ENCODE peak calls at places on chromosomes 4 and X, in eight cellular contexts. V, H, E, G, T, D, X and F are unnamed samples.

GRCh38 chr4:53908661-53909078 is 155.7 kb downstream of the CHIC2 start:
- DNase-seq in V (no peak), H (peak), E (peak), G (no peak), T (peak), D (peak), X (peak), F (peak)

GRCh38 chr4:118989098-118990080 is 100.7 kb downstream of the SYNPO2 start:
- DNase-seq in V (no peak), H (no peak), E (no peak), G (no peak), T (no peak), D (peak), X (peak), F (peak)

GRCh38 chrX:104750146-104750699 is 184.2 kb downstream of the IL1RAPL2 start:
- DNase-seq in V (no peak), H (no peak), E (no peak), G (no peak), T (no peak), D (no peak), X (no peak), F (no peak)

GRCh38 chrX:81542255-81542654 is 340.4 kb downstream of the SH3BGRL start:
- DNase-seq in V (no peak), H (no peak), E (no peak), G (no peak), T (no peak), D (no peak), X (no peak), F (no peak)

GRCh38 chr4:4293279-4293678 is 3.2 kb downstream of the ZBTB49 start:
- DNase-seq in V (no peak), H (no peak), E (no peak), G (no peak), T (no peak), D (no peak), X (no peak), F (no peak)

GRCh38 chr4:102497986-102498385 is 3.2 kb upstream of the NFKB1 start:
- DNase-seq in V (no peak), H (no peak), E (no peak), G (no peak), T (no peak), D (no peak), X (no peak), F (no peak)

GRCh38 chrX:13078739-13079444 is 34.5 kb upstream of the FAM9C start:
- DNase-seq in V (no peak), H (no peak), E (no peak), G (no peak), T (peak), D (peak), X (no peak), F (peak)

GRCh38 chr4:76458297-76458696 is 23.3 kb downstream of the SHROOM3 start:
- DNase-seq in V (no peak), H (no peak), E (no peak), G (no peak), T (no peak), D (no peak), X (no peak), F (no peak)

GRCh38 chr4:164614999-164615398 is 138.9 kb upstream of the SMIM31 start:
- DNase-seq in V (no peak), H (no peak), E (no peak), G (no peak), T (no peak), D (no peak), X (no peak), F (no peak)

GRCh38 chrX:21683910-21684309 is 25.8 kb upstream of the KLHL34 start:
- DNase-seq in V (no peak), H (no peak), E (no peak), G (no peak), T (no peak), D (no peak), X (no peak), F (no peak)

GRCh38 chrX:102712216-102712966 is at the start of gene GPRASP2:
- DNase-seq in V (peak), H (no peak), E (no peak), G (peak), T (peak), D (peak), X (no peak), F (peak)

GRCh38 chr4:102339018-102339417 is 6.3 kb downstream of the SLC39A8 start:
- DNase-seq in V (no peak), H (no peak), E (no peak), G (no peak), T (no peak), D (no peak), X (no peak), F (no peak)

GRCh38 chrX:87236836-87237235 is 280.8 kb upstream of the KLHL4 start:
- DNase-seq in V (no peak), H (no peak), E (no peak), G (no peak), T (no peak), D (no peak), X (no peak), F (no peak)

GRCh38 chr4:110505440-110505839 is 29.5 kb downstream of the ENPEP start:
- DNase-seq in V (no peak), H (no peak), E (no peak), G (no peak), T (no peak), D (no peak), X (no peak), F (no peak)

GRCh38 chr4:106305435-106306055 is 10.5 kb downstream of the TBCK start:
- DNase-seq in V (no peak), H (no peak), E (no peak), G (no peak), T (no peak), D (no peak), X (no peak), F (no peak)

GRCh38 chr4:186039697-186040096 is 29.3 kb upstream of the TLR3 start:
- DNase-seq in V (no peak), H (no peak), E (no peak), G (no peak), T (no peak), D (no peak), X (no peak), F (peak)

GRCh38 chrX:72060196-72060974 is 71.3 kb downstream of the RTL5 start:
- DNase-seq in V (peak), H (no peak), E (no peak), G (no peak), T (peak), D (peak), X (no peak), F (no peak)

GRCh38 chr4:124212835-124213640 is 499.5 kb downstream of the ANKRD50 start:
- DNase-seq in V (no peak), H (no peak), E (no peak), G (no peak), T (no peak), D (peak), X (no peak), F (peak)

GRCh38 chr4:138645289-138645688 is 370.3 kb upstream of the NOCT start:
- DNase-seq in V (no peak), H (no peak), E (no peak), G (no peak), T (no peak), D (no peak), X (no peak), F (no peak)

GRCh38 chr4:140642674-140643437 is 74.1 kb upstream of the UCP1 start:
- DNase-seq in V (no peak), H (no peak), E (no peak), G (no peak), T (peak), D (no peak), X (no peak), F (no peak)

GRCh38 chrX:24204331-24204730 is 54.8 kb downstream of the ZFX start:
- DNase-seq in V (no peak), H (no peak), E (no peak), G (no peak), T (no peak), D (no peak), X (no peak), F (no peak)

GRCh38 chrX:3518870-3519269 is 172.4 kb upstream of the MXRA5 start:
- DNase-seq in V (no peak), H (no peak), E (peak), G (no peak), T (no peak), D (no peak), X (peak), F (peak)

GRCh38 chr4:88908003-88908402 is 149.0 kb downstream of the FAM13A start:
- DNase-seq in V (no peak), H (no peak), E (no peak), G (no peak), T (no peak), D (no peak), X (no peak), F (no peak)

GRCh38 chr4:2803624-2804448 is 11.0 kb downstream of the SH3BP2 start:
- DNase-seq in V (no peak), H (no peak), E (no peak), G (no peak), T (no peak), D (peak), X (no peak), F (no peak)

GRCh38 chr4:159048166-159048886 is 54.6 kb upstream of the RAPGEF2 start:
- DNase-seq in V (no peak), H (peak), E (peak), G (no peak), T (peak), D (peak), X (peak), F (peak)

GRCh38 chrX:39886282-39886681 is 211.5 kb downstream of the BCOR start:
- DNase-seq in V (no peak), H (no peak), E (no peak), G (no peak), T (peak), D (no peak), X (no peak), F (no peak)

GRCh38 chrX:123673813-123674212 is 59.0 kb downstream of the THOC2 start:
- DNase-seq in V (no peak), H (no peak), E (no peak), G (no peak), T (no peak), D (no peak), X (no peak), F (no peak)

GRCh38 chr4:118282692-118283091 is 70.1 kb downstream of the PRSS12 start:
- DNase-seq in V (no peak), H (no peak), E (peak), G (no peak), T (no peak), D (no peak), X (no peak), F (no peak)

GRCh38 chrX:152245231-152245630 is 106.9 kb upstream of the MAGEA10 start:
- DNase-seq in V (no peak), H (no peak), E (no peak), G (no peak), T (no peak), D (no peak), X (peak), F (no peak)

GRCh38 chrX:39819921-39820849 is 277.6 kb downstream of the BCOR start:
- DNase-seq in V (no peak), H (no peak), E (no peak), G (no peak), T (no peak), D (no peak), X (no peak), F (no peak)

GRCh38 chr4:83828601-83829000 is 292.7 kb downstream of the GPAT3 start:
- DNase-seq in V (no peak), H (no peak), E (no peak), G (no peak), T (no peak), D (no peak), X (no peak), F (no peak)

GRCh38 chr4:124420166-124420695 is 292.3 kb downstream of the ANKRD50 start:
- DNase-seq in V (no peak), H (no peak), E (no peak), G (no peak), T (no peak), D (no peak), X (no peak), F (no peak)

GRCh38 chr4:66653937-66654336 is 891.4 kb downstream of the CENPC start:
- DNase-seq in V (no peak), H (no peak), E (no peak), G (no peak), T (no peak), D (no peak), X (no peak), F (no peak)

GRCh38 chr4:187294861-187295260 is 571.2 kb upstream of the FAT1 start:
- DNase-seq in V (no peak), H (no peak), E (no peak), G (no peak), T (no peak), D (no peak), X (no peak), F (no peak)